ENCODE peak calls at places on chromosomes 5 and 9, in six cellular contexts. One of them, this sample, is unnamed.

GRCh38 chr9:2260401-2261306 is 245.5 kb downstream of the SMARCA2 start:
- DNase-seq in uterus: no peak
- DNase-seq in endodermal cell: no peak
- DNase-seq in cardiac muscle cell: no peak
- DNase-seq in breast epithelium: no peak
- DNase-seq in DND-41: no peak
- DNase-seq in this sample: no peak

GRCh38 chr5:68420476-68421344 is 205.2 kb downstream of the PIK3R1 start:
- DNase-seq in DND-41: no peak
- DNase-seq in uterus: no peak
- DNase-seq in cardiac muscle cell: peak
- DNase-seq in endodermal cell: no peak
- DNase-seq in breast epithelium: no peak
- DNase-seq in this sample: no peak

GRCh38 chr9:75918154-75918553 is 27.7 kb downstream of the PCSK5 start:
- DNase-seq in uterus: no peak
- DNase-seq in breast epithelium: no peak
- DNase-seq in endodermal cell: no peak
- DNase-seq in cardiac muscle cell: no peak
- DNase-seq in DND-41: no peak
- DNase-seq in this sample: no peak

GRCh38 chr5:178113841-178114324 is 551 bp downstream of the N4BP3 start:
- DNase-seq in endodermal cell: no peak
- DNase-seq in cardiac muscle cell: peak
- DNase-seq in DND-41: no peak
- DNase-seq in breast epithelium: no peak
- DNase-seq in uterus: no peak
- DNase-seq in this sample: peak

GRCh38 chr5:67880358-67880810 is 335.2 kb upstream of the PIK3R1 start:
- DNase-seq in endodermal cell: no peak
- DNase-seq in cardiac muscle cell: no peak
- DNase-seq in breast epithelium: no peak
- DNase-seq in uterus: no peak
- DNase-seq in DND-41: no peak
- DNase-seq in this sample: peak

GRCh38 chr5:134120386-134121138 is 6.1 kb downstream of the TCF7 start:
- DNase-seq in DND-41: no peak
- DNase-seq in cardiac muscle cell: no peak
- DNase-seq in uterus: no peak
- DNase-seq in endodermal cell: no peak
- DNase-seq in breast epithelium: no peak
- DNase-seq in this sample: no peak

GRCh38 chr5:167413503-167413902 is 877.9 kb upstream of the WWC1 start:
- DNase-seq in cardiac muscle cell: no peak
- DNase-seq in uterus: no peak
- DNase-seq in breast epithelium: no peak
- DNase-seq in endodermal cell: no peak
- DNase-seq in DND-41: no peak
- DNase-seq in this sample: no peak

GRCh38 chr5:945691-946541 is 53.2 kb downstream of the TRIP13 start:
- DNase-seq in uterus: peak
- DNase-seq in endodermal cell: no peak
- DNase-seq in DND-41: no peak
- DNase-seq in breast epithelium: no peak
- DNase-seq in cardiac muscle cell: no peak
- DNase-seq in this sample: no peak

GRCh38 chr9:138096192-138096845 is 218.7 kb downstream of the CACNA1B start:
- DNase-seq in endodermal cell: peak
- DNase-seq in breast epithelium: no peak
- DNase-seq in uterus: no peak
- DNase-seq in cardiac muscle cell: no peak
- DNase-seq in DND-41: no peak
- DNase-seq in this sample: no peak

GRCh38 chr5:55904152-55904551 is 53.0 kb downstream of the IL31RA start:
- DNase-seq in cardiac muscle cell: no peak
- DNase-seq in DND-41: no peak
- DNase-seq in uterus: no peak
- DNase-seq in endodermal cell: no peak
- DNase-seq in breast epithelium: no peak
- DNase-seq in this sample: no peak

GRCh38 chr5:5483880-5484595 is 61.6 kb downstream of the ICE1 start:
- DNase-seq in DND-41: no peak
- DNase-seq in uterus: no peak
- DNase-seq in breast epithelium: no peak
- DNase-seq in endodermal cell: no peak
- DNase-seq in cardiac muscle cell: no peak
- DNase-seq in this sample: no peak

GRCh38 chr5:8376478-8376877 is 507.5 kb downstream of the MTRR start:
- DNase-seq in endodermal cell: no peak
- DNase-seq in breast epithelium: no peak
- DNase-seq in uterus: no peak
- DNase-seq in DND-41: peak
- DNase-seq in cardiac muscle cell: no peak
- DNase-seq in this sample: no peak

GRCh38 chr9:79812507-79813261 is 240.9 kb downstream of the TLE4 start:
- DNase-seq in uterus: no peak
- DNase-seq in endodermal cell: no peak
- DNase-seq in DND-41: peak
- DNase-seq in breast epithelium: no peak
- DNase-seq in cardiac muscle cell: no peak
- DNase-seq in this sample: no peak

GRCh38 chr9:98899399-98900056 is 44.2 kb upstream of the COL15A1 start:
- DNase-seq in uterus: no peak
- DNase-seq in cardiac muscle cell: peak
- DNase-seq in DND-41: peak
- DNase-seq in breast epithelium: no peak
- DNase-seq in endodermal cell: no peak
- DNase-seq in this sample: no peak

GRCh38 chr9:1462626-1463308 is 412.6 kb downstream of the DMRT2 start:
- DNase-seq in uterus: no peak
- DNase-seq in endodermal cell: no peak
- DNase-seq in breast epithelium: no peak
- DNase-seq in DND-41: no peak
- DNase-seq in cardiac muscle cell: no peak
- DNase-seq in this sample: no peak

GRCh38 chr5:96402500-96402899 is 30.5 kb downstream of the PCSK1 start:
- DNase-seq in endodermal cell: no peak
- DNase-seq in DND-41: no peak
- DNase-seq in breast epithelium: no peak
- DNase-seq in cardiac muscle cell: no peak
- DNase-seq in uterus: no peak
- DNase-seq in this sample: no peak

GRCh38 chr5:71872465-71872864 is 153.4 kb downstream of the CARTPT start:
- DNase-seq in breast epithelium: no peak
- DNase-seq in uterus: no peak
- DNase-seq in endodermal cell: no peak
- DNase-seq in cardiac muscle cell: no peak
- DNase-seq in DND-41: no peak
- DNase-seq in this sample: no peak

GRCh38 chr9:6681957-6682501 is 36.5 kb upstream of the GLDC start:
- DNase-seq in breast epithelium: no peak
- DNase-seq in endodermal cell: no peak
- DNase-seq in uterus: peak
- DNase-seq in cardiac muscle cell: no peak
- DNase-seq in DND-41: no peak
- DNase-seq in this sample: no peak

GRCh38 chr5:74179183-74179582 is 461.3 kb downstream of the ENC1 start:
- DNase-seq in endodermal cell: no peak
- DNase-seq in breast epithelium: no peak
- DNase-seq in uterus: no peak
- DNase-seq in DND-41: no peak
- DNase-seq in cardiac muscle cell: no peak
- DNase-seq in this sample: no peak

GRCh38 chr9:18396102-18396728 is 77.7 kb upstream of the ADAMTSL1 start:
- DNase-seq in endodermal cell: no peak
- DNase-seq in DND-41: no peak
- DNase-seq in breast epithelium: no peak
- DNase-seq in uterus: no peak
- DNase-seq in cardiac muscle cell: peak
- DNase-seq in this sample: no peak

GRCh38 chr5:114305402-114306207 is 56.3 kb upstream of the KCNN2 start:
- DNase-seq in uterus: no peak
- DNase-seq in endodermal cell: peak
- DNase-seq in DND-41: no peak
- DNase-seq in cardiac muscle cell: peak
- DNase-seq in breast epithelium: no peak
- DNase-seq in this sample: no peak

GRCh38 chr5:20420991-20421595 is 433.1 kb upstream of the CDH18 start:
- DNase-seq in breast epithelium: no peak
- DNase-seq in endodermal cell: no peak
- DNase-seq in cardiac muscle cell: peak
- DNase-seq in DND-41: no peak
- DNase-seq in uterus: no peak
- DNase-seq in this sample: no peak

GRCh38 chr9:88745281-88746001 is 210.5 kb downstream of the NXNL2 start:
- DNase-seq in uterus: peak
- DNase-seq in DND-41: no peak
- DNase-seq in breast epithelium: no peak
- DNase-seq in endodermal cell: no peak
- DNase-seq in cardiac muscle cell: peak
- DNase-seq in this sample: no peak

GRCh38 chr5:6825678-6826244 is 112.5 kb downstream of the TENT4A start:
- DNase-seq in DND-41: no peak
- DNase-seq in uterus: no peak
- DNase-seq in breast epithelium: no peak
- DNase-seq in endodermal cell: no peak
- DNase-seq in cardiac muscle cell: no peak
- DNase-seq in this sample: no peak
- H3K27ac ChIP-seq in DND-41: no peak
- H3K27ac ChIP-seq in uterus: no peak
- H3K27ac ChIP-seq in breast epithelium: no peak
- H3K27ac ChIP-seq in endodermal cell: no peak
- H3K27ac ChIP-seq in cardiac muscle cell: no peak
- H3K27ac ChIP-seq in this sample: no peak

DNA sequence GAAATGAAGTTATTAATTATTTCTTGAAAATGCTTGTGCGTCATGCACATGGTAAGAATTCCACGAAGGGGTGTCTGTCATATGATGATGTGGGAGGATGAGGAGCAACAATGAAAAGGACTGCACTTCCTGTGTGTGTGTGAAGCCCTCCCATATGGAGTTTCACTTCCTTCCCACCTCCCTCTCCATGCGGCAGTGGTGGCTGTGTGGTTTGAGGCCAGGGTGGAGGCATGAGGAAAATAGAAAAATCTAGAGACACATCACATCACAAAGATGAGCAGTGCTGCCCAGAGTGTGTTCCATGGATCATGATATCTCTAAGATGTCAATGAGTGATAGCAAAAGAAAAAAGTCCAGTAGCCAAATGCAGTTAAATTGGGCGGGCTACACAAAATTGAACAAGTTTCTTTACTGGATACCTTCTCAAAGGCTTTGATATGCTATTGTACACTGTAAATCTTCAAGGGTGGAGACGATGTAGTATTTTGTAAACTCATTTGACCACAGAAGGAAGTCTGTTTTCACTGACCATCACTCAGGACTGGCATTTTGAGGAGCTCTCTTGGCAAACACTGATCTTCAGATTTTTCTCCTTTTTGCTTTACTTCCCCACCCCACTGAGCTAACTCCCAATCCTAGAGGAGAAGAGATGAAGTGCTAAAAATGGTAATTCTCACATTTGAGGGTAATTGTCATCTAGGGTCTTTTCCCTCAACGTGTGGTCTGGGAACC is 55.7 kb upstream of the EQTN start:
- DNase-seq in breast epithelium: no peak
- DNase-seq in endodermal cell: peak
- DNase-seq in cardiac muscle cell: no peak
- DNase-seq in uterus: no peak
- DNase-seq in DND-41: no peak
- DNase-seq in this sample: no peak
- H3K4me3 ChIP-seq in breast epithelium: no peak
- H3K4me3 ChIP-seq in endodermal cell: no peak
- H3K4me3 ChIP-seq in cardiac muscle cell: no peak
- H3K4me3 ChIP-seq in uterus: no peak
- H3K4me3 ChIP-seq in DND-41: no peak
- H3K4me3 ChIP-seq in this sample: no peak

GRCh38 chr5:38290028-38290653 is 31.8 kb downstream of the EGFLAM start:
- DNase-seq in cardiac muscle cell: no peak
- DNase-seq in DND-41: no peak
- DNase-seq in breast epithelium: no peak
- DNase-seq in endodermal cell: no peak
- DNase-seq in uterus: no peak
- DNase-seq in this sample: no peak

GRCh38 chr5:38287124-38287523 is 28.8 kb downstream of the EGFLAM start:
- DNase-seq in breast epithelium: no peak
- DNase-seq in endodermal cell: no peak
- DNase-seq in cardiac muscle cell: no peak
- DNase-seq in uterus: no peak
- DNase-seq in DND-41: no peak
- DNase-seq in this sample: no peak

GRCh38 chr5:38291355-38291754 is 33.0 kb downstream of the EGFLAM start:
- DNase-seq in breast epithelium: no peak
- DNase-seq in DND-41: no peak
- DNase-seq in cardiac muscle cell: no peak
- DNase-seq in uterus: no peak
- DNase-seq in endodermal cell: no peak
- DNase-seq in this sample: no peak

GRCh38 chr5:38289457-38289856 is 31.1 kb downstream of the EGFLAM start:
- DNase-seq in DND-41: no peak
- DNase-seq in endodermal cell: no peak
- DNase-seq in uterus: no peak
- DNase-seq in breast epithelium: no peak
- DNase-seq in cardiac muscle cell: no peak
- DNase-seq in this sample: no peak

GRCh38 chr5:38292228-38292627 is 33.9 kb downstream of the EGFLAM start:
- DNase-seq in breast epithelium: no peak
- DNase-seq in endodermal cell: no peak
- DNase-seq in cardiac muscle cell: no peak
- DNase-seq in uterus: no peak
- DNase-seq in DND-41: no peak
- DNase-seq in this sample: no peak
- H3K27ac ChIP-seq in breast epithelium: no peak
- H3K27ac ChIP-seq in endodermal cell: no peak
- H3K27ac ChIP-seq in cardiac muscle cell: no peak
- H3K27ac ChIP-seq in uterus: no peak
- H3K27ac ChIP-seq in DND-41: no peak
- H3K27ac ChIP-seq in this sample: no peak

DNA sequence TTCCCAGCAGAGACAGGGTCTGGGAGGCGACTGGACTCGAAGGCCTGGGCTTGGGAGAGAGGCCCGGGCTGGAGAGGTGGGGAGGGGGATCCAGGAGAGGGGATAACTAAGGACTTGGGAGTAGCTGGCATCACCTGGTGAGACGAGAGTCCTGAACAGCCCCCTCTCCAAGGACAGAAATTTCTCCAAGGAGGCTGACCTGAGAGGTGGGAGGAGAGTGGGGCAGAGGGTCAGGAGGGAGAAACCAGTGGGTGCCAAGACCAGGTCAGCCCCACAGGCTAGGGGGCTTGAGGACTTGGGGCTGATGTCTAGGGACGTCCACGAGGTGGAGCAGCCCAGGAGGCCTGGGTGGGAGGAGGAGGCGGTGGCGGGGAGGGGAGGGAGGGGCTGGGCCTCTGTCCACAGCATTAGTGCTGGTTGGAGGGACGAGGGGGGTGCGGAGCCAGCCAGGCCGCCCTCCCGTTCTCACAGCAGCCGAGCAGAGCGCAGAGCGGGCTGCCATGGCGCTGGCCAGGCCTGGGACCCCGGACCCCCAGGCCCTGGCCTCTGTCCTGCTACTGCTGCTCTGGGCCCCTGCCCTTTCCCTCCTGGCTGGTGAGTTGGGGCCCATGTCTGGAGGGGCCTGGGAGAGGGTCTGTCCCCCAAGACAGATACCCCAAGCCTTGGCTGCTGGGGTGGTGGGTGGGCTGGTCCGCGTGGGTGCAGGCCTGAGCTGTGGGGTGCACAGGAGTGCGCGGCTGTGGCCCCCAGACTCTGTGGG is at the start of gene CRB2:
- DNase-seq in DND-41: no peak
- DNase-seq in cardiac muscle cell: peak
- DNase-seq in breast epithelium: no peak
- DNase-seq in endodermal cell: peak
- DNase-seq in uterus: peak
- DNase-seq in this sample: no peak
- H3K4me3 ChIP-seq in DND-41: no peak
- H3K4me3 ChIP-seq in cardiac muscle cell: peak
- H3K4me3 ChIP-seq in breast epithelium: no peak
- H3K4me3 ChIP-seq in endodermal cell: peak
- H3K4me3 ChIP-seq in uterus: peak
- H3K4me3 ChIP-seq in this sample: no peak

This sample was measured in aorta.